ENCODE peak calls at places on chromosomes 3 and 15, in seven cellular contexts. One of them, this sample, is unnamed.

GRCh38 chr15:65599677-65600076 is 11.3 kb downstream of the INTS14 start:
- DNase-seq in upper lobe of right lung: no peak
- DNase-seq in stomach: no peak
- DNase-seq in pancreas: no peak
- DNase-seq in AG09309: no peak
- DNase-seq in foreskin fibroblast: no peak
- DNase-seq in fibroblast of mammary gland: no peak
- DNase-seq in this sample: no peak

GRCh38 chr15:83207622-83208356 is at the start of gene HDGFL3:
- DNase-seq in foreskin fibroblast: peak; percentile 79
- DNase-seq in fibroblast of mammary gland: peak; percentile 38
- DNase-seq in AG09309: no peak
- DNase-seq in pancreas: peak; percentile 78
- DNase-seq in stomach: peak; percentile 46
- DNase-seq in upper lobe of right lung: peak; percentile 85
- DNase-seq in this sample: no peak

GRCh38 chr15:49060710-49061483 is 14.7 kb upstream of the SECISBP2L start:
- DNase-seq in stomach: no peak
- DNase-seq in pancreas: no peak
- DNase-seq in foreskin fibroblast: peak; percentile 49
- DNase-seq in AG09309: no peak
- DNase-seq in fibroblast of mammary gland: peak; percentile 26
- DNase-seq in upper lobe of right lung: no peak
- DNase-seq in this sample: no peak

GRCh38 chr3:159604151-159604581 is 384.5 kb upstream of the IL12A start:
- DNase-seq in foreskin fibroblast: peak; percentile 63
- DNase-seq in pancreas: no peak
- DNase-seq in upper lobe of right lung: no peak
- DNase-seq in stomach: no peak
- DNase-seq in fibroblast of mammary gland: peak; percentile 65
- DNase-seq in AG09309: no peak
- DNase-seq in this sample: no peak

GRCh38 chr3:154794383-154794782 is 285.7 kb upstream of the MME start:
- DNase-seq in foreskin fibroblast: peak; percentile 43
- DNase-seq in fibroblast of mammary gland: peak; percentile 32
- DNase-seq in upper lobe of right lung: no peak
- DNase-seq in stomach: no peak
- DNase-seq in pancreas: no peak
- DNase-seq in AG09309: no peak
- DNase-seq in this sample: no peak

GRCh38 chr3:54877675-54878544 is 49.9 kb downstream of the LRTM1 start:
- DNase-seq in foreskin fibroblast: peak; percentile 52
- DNase-seq in fibroblast of mammary gland: peak; percentile 68
- DNase-seq in upper lobe of right lung: no peak
- DNase-seq in stomach: no peak
- DNase-seq in pancreas: no peak
- DNase-seq in AG09309: no peak
- DNase-seq in this sample: no peak

GRCh38 chr3:171959532-171960044 is 79.8 kb upstream of the FNDC3B start:
- DNase-seq in stomach: no peak
- DNase-seq in upper lobe of right lung: no peak
- DNase-seq in AG09309: no peak
- DNase-seq in fibroblast of mammary gland: no peak
- DNase-seq in pancreas: no peak
- DNase-seq in foreskin fibroblast: no peak
- DNase-seq in this sample: no peak

GRCh38 chr3:179323197-179323901 is 518 bp downstream of the ZNF639 start:
- DNase-seq in foreskin fibroblast: peak; percentile 89
- DNase-seq in AG09309: no peak
- DNase-seq in stomach: peak; percentile 65
- DNase-seq in pancreas: peak; percentile 85
- DNase-seq in upper lobe of right lung: peak; percentile 86
- DNase-seq in fibroblast of mammary gland: peak; percentile 81
- DNase-seq in this sample: no peak

GRCh38 chr15:85071061-85071460 is 89.4 kb downstream of the PDE8A start:
- DNase-seq in pancreas: no peak
- DNase-seq in foreskin fibroblast: no peak
- DNase-seq in fibroblast of mammary gland: no peak
- DNase-seq in upper lobe of right lung: no peak
- DNase-seq in AG09309: no peak
- DNase-seq in stomach: no peak
- DNase-seq in this sample: no peak

GRCh38 chr15:25777047-25777446 is 86.1 kb downstream of the ATP10A start:
- DNase-seq in pancreas: no peak
- DNase-seq in AG09309: no peak
- DNase-seq in foreskin fibroblast: no peak
- DNase-seq in fibroblast of mammary gland: no peak
- DNase-seq in stomach: no peak
- DNase-seq in upper lobe of right lung: no peak
- DNase-seq in this sample: no peak

GRCh38 chr15:45146405-45146804 is 16.6 kb downstream of the DUOX1 start:
- DNase-seq in stomach: no peak
- DNase-seq in pancreas: no peak
- DNase-seq in upper lobe of right lung: peak; percentile 38
- DNase-seq in fibroblast of mammary gland: peak; percentile 16
- DNase-seq in AG09309: no peak
- DNase-seq in foreskin fibroblast: no peak
- DNase-seq in this sample: no peak

GRCh38 chr3:66858656-66859381 is 139.3 kb upstream of the KBTBD8 start:
- DNase-seq in AG09309: no peak
- DNase-seq in upper lobe of right lung: no peak
- DNase-seq in stomach: no peak
- DNase-seq in foreskin fibroblast: no peak
- DNase-seq in fibroblast of mammary gland: no peak
- DNase-seq in pancreas: no peak
- DNase-seq in this sample: no peak

GRCh38 chr15:29403778-29404177 is 134.2 kb upstream of the NSMCE3 start:
- DNase-seq in fibroblast of mammary gland: no peak
- DNase-seq in pancreas: no peak
- DNase-seq in AG09309: no peak
- DNase-seq in stomach: no peak
- DNase-seq in foreskin fibroblast: no peak
- DNase-seq in upper lobe of right lung: no peak
- DNase-seq in this sample: no peak

GRCh38 chr15:52680041-52680391 is 828 bp upstream of the ATOSA start:
- DNase-seq in fibroblast of mammary gland: peak; percentile 38
- DNase-seq in foreskin fibroblast: peak; percentile 43
- DNase-seq in upper lobe of right lung: no peak
- DNase-seq in stomach: no peak
- DNase-seq in pancreas: no peak
- DNase-seq in AG09309: no peak
- DNase-seq in this sample: peak; percentile 14
- H3K4me3 ChIP-seq in fibroblast of mammary gland: peak overlapping the region; percentile 83
- H3K4me3 ChIP-seq in foreskin fibroblast: peak overlapping the region; percentile 64
- H3K4me3 ChIP-seq in upper lobe of right lung: peak overlapping the region; percentile 75
- H3K4me3 ChIP-seq in stomach: peak overlapping the region; percentile 88
- H3K4me3 ChIP-seq in pancreas: peak overlapping the region; percentile 80
- H3K4me3 ChIP-seq in AG09309: peak overlapping the region; percentile 92
- H3K4me3 ChIP-seq in this sample: peak overlapping the region; percentile 88

DNA sequence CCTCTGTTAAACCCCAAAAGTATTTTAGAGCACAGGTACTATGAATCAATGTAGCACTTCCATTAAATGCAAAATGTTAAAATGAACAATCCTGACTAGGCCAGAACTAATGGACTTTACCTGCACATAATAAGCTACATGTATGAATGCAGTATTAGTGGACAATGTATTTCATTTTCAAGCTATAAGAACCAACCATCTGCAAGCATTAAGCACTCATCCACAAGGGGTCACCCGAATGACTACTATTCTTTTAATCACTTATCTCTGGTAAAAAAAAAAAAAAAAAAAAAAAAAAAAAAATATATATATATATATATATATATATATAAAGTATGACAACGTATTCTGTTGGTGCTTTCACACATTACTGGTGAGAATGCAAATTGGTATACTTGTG is 7.2 kb downstream of the HERC1 start:
- DNase-seq in pancreas: no peak
- DNase-seq in foreskin fibroblast: peak; percentile 51
- DNase-seq in stomach: no peak
- DNase-seq in upper lobe of right lung: no peak
- DNase-seq in AG09309: peak; percentile 10
- DNase-seq in fibroblast of mammary gland: peak; percentile 52
- DNase-seq in this sample: no peak
- H3K4me3 ChIP-seq in pancreas: no peak overlapping the region
- H3K4me3 ChIP-seq in foreskin fibroblast: no peak overlapping the region
- H3K4me3 ChIP-seq in stomach: no peak overlapping the region
- H3K4me3 ChIP-seq in upper lobe of right lung: no peak overlapping the region
- H3K4me3 ChIP-seq in AG09309: no peak overlapping the region
- H3K4me3 ChIP-seq in fibroblast of mammary gland: no peak overlapping the region
- H3K4me3 ChIP-seq in this sample: no peak overlapping the region

GRCh38 chr3:73497646-73498406 is 126.9 kb downstream of the PDZRN3 start:
- DNase-seq in upper lobe of right lung: no peak
- DNase-seq in foreskin fibroblast: no peak
- DNase-seq in pancreas: no peak
- DNase-seq in AG09309: no peak
- DNase-seq in fibroblast of mammary gland: no peak
- DNase-seq in stomach: no peak
- DNase-seq in this sample: no peak

GRCh38 chr3:73502609-73503560 is 121.9 kb downstream of the PDZRN3 start:
- DNase-seq in pancreas: no peak
- DNase-seq in stomach: peak; percentile 72
- DNase-seq in AG09309: peak; percentile 80
- DNase-seq in foreskin fibroblast: peak; percentile 86
- DNase-seq in fibroblast of mammary gland: peak; percentile 91
- DNase-seq in upper lobe of right lung: no peak
- DNase-seq in this sample: peak; percentile 44

GRCh38 chr3:73499787-73500186 is 125.0 kb downstream of the PDZRN3 start:
- DNase-seq in fibroblast of mammary gland: no peak
- DNase-seq in foreskin fibroblast: no peak
- DNase-seq in pancreas: no peak
- DNase-seq in upper lobe of right lung: no peak
- DNase-seq in AG09309: no peak
- DNase-seq in stomach: no peak
- DNase-seq in this sample: no peak

GRCh38 chr3:73500321-73500720 is 124.4 kb downstream of the PDZRN3 start:
- DNase-seq in upper lobe of right lung: no peak
- DNase-seq in foreskin fibroblast: peak; percentile 47
- DNase-seq in AG09309: no peak
- DNase-seq in pancreas: no peak
- DNase-seq in stomach: no peak
- DNase-seq in fibroblast of mammary gland: no peak
- DNase-seq in this sample: no peak

DNA sequence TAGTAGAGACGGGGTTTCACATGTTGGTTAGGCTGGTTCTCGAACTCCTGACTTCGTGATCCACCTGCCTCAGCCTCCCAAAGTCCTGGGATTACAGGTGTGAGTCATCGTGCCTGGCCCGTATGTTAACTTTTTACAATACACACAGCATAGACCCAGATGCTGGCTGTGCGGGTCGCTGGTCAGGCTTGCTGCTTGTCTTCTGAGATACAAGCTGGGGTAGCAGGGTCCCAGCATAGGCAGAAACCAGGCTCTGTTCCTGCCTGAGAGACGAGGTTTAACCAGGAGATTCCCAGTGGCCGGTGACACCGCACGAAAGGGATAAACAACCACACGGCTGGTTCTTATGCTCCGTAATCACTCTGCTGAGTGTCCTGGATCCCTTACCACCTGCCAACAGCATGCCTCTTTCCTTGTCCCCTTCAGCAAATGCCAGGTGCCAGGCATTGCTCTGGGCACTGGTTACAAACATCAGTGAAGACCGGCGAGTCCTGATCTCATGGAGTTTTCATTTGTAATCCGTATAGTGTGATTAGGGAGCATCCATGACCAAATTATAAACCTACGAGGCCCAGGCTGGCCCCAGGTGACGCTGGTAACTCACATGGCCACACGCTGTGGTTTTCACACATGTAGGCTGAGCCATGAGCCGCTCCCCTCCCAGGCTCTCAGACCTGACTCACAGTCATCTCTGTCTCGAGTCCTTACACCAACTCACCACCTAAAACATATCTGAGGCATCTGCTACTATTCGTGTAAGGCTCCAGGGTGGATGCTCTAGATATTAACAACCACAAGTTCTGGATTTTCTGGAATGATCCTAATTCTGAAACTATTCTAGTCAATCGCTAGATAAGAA is 125.7 kb downstream of the PDZRN3 start:
- DNase-seq in foreskin fibroblast: no peak
- DNase-seq in stomach: no peak
- DNase-seq in upper lobe of right lung: no peak
- DNase-seq in fibroblast of mammary gland: peak; percentile 26
- DNase-seq in pancreas: no peak
- DNase-seq in AG09309: no peak
- DNase-seq in this sample: no peak
- H3K4me3 ChIP-seq in foreskin fibroblast: no peak overlapping the region
- H3K4me3 ChIP-seq in stomach: no peak overlapping the region
- H3K4me3 ChIP-seq in upper lobe of right lung: no peak overlapping the region
- H3K4me3 ChIP-seq in fibroblast of mammary gland: no peak overlapping the region
- H3K4me3 ChIP-seq in pancreas: no peak overlapping the region
- H3K4me3 ChIP-seq in AG09309: no peak overlapping the region
- H3K4me3 ChIP-seq in this sample: no peak overlapping the region

GRCh38 chr3:15495461-15496340 is 25.8 kb downstream of the COLQ start:
- DNase-seq in pancreas: no peak
- DNase-seq in foreskin fibroblast: no peak
- DNase-seq in fibroblast of mammary gland: no peak
- DNase-seq in stomach: no peak
- DNase-seq in upper lobe of right lung: no peak
- DNase-seq in AG09309: no peak
- DNase-seq in this sample: no peak

GRCh38 chr3:15498461-15499214 is 22.9 kb downstream of the COLQ start:
- DNase-seq in pancreas: no peak
- DNase-seq in fibroblast of mammary gland: peak; percentile 45
- DNase-seq in foreskin fibroblast: peak; percentile 79
- DNase-seq in AG09309: no peak
- DNase-seq in stomach: no peak
- DNase-seq in upper lobe of right lung: no peak
- DNase-seq in this sample: no peak

GRCh38 chr3:15497984-15498383 is 23.5 kb downstream of the COLQ start:
- DNase-seq in stomach: no peak
- DNase-seq in foreskin fibroblast: no peak
- DNase-seq in AG09309: no peak
- DNase-seq in pancreas: no peak
- DNase-seq in upper lobe of right lung: no peak
- DNase-seq in fibroblast of mammary gland: no peak
- DNase-seq in this sample: no peak

GRCh38 chr3:15493436-15493835 is 28.1 kb downstream of the COLQ start:
- DNase-seq in foreskin fibroblast: no peak
- DNase-seq in stomach: no peak
- DNase-seq in fibroblast of mammary gland: no peak
- DNase-seq in pancreas: no peak
- DNase-seq in upper lobe of right lung: no peak
- DNase-seq in AG09309: no peak
- DNase-seq in this sample: no peak

GRCh38 chr3:15496341-15496664 is 25.2 kb downstream of the COLQ start:
- DNase-seq in stomach: no peak
- DNase-seq in AG09309: no peak
- DNase-seq in foreskin fibroblast: no peak
- DNase-seq in fibroblast of mammary gland: no peak
- DNase-seq in pancreas: no peak
- DNase-seq in upper lobe of right lung: no peak
- DNase-seq in this sample: no peak
- H3K4me3 ChIP-seq in stomach: no peak overlapping the region
- H3K4me3 ChIP-seq in AG09309: no peak overlapping the region
- H3K4me3 ChIP-seq in foreskin fibroblast: no peak overlapping the region
- H3K4me3 ChIP-seq in fibroblast of mammary gland: no peak overlapping the region
- H3K4me3 ChIP-seq in pancreas: no peak overlapping the region
- H3K4me3 ChIP-seq in upper lobe of right lung: no peak overlapping the region
- H3K4me3 ChIP-seq in this sample: no peak overlapping the region